ENCODE peak calls at places on chromosomes 11 and 22, in six cellular contexts. S is adipocyte; U is hepatocyte; R is lower lobe of right lung; O is PC-9; E is CD4-positive, CD25-positive, alpha-beta regulatory T cell. P is an unnamed sample. For H3K4me1 and H3K9me3, the result is how much of the 10 kb centered on the place peaks cover.

GRCh38 chr11:115190196-115190595 is 314.0 kb downstream of the CADM1 start:
- DNase-seq in O (no peak), E (no peak), S (no peak), R (no peak), U (no peak), P (no peak)

GRCh38 chr22:42918500-42918899 is 61.4 kb upstream of the ARFGAP3 start:
- DNase-seq in O (no peak), E (no peak), U (no peak), R (no peak), S (no peak), P (no peak)

GRCh38 chr11:66632952-66633351 is 5.6 kb upstream of the RBM4 start:
- DNase-seq in R (no peak), E (no peak), S (no peak), O (no peak), U (no peak), P (no peak)

GRCh38 chr11:35362571-35362980 is 56.8 kb downstream of the SLC1A2 start:
- DNase-seq in S (peak), U (no peak), R (no peak), O (no peak), E (no peak), P (no peak)

GRCh38 chr11:86162257-86162656 is 82.3 kb upstream of the EED start:
- DNase-seq in E (no peak), O (no peak), S (peak), R (peak), U (peak), P (peak)

GRCh38 chr11:122649133-122649532 is 6.4 kb upstream of the UBASH3B start:
- DNase-seq in E (no peak), O (no peak), R (no peak), S (no peak), U (no peak), P (no peak)

GRCh38 chr22:44026066-44026629 is 2.0 kb downstream of the PARVB start:
- DNase-seq in E (no peak), U (no peak), S (no peak), R (peak), O (no peak), P (no peak)

GRCh38 chr11:75465701-75466531 is 32.9 kb upstream of the KLHL35 start:
- DNase-seq in U (peak), O (peak), R (peak), S (peak), E (no peak), P (no peak)

GRCh38 chr11:59706518-59707285 is 6.9 kb downstream of the OR10V1 start:
- DNase-seq in R (no peak), U (peak), S (peak), O (peak), E (no peak), P (no peak)

GRCh38 chr11:62547691-62548281 is 1.2 kb upstream of the AHNAK start:
- DNase-seq in E (no peak), O (peak), S (no peak), U (peak), R (no peak), P (peak)
- H3K4me1 ChIP-seq in E (half or more), O (half or more), S (under half), U (half or more), R (half or more), P (under half)

GRCh38 chr11:127859941-127860354 is 727.4 kb downstream of the ETS1 start:
- DNase-seq in O (peak), S (no peak), U (peak), E (no peak), R (no peak), P (no peak)
- H3K9me3 ChIP-seq in O (under half), S (under half), U (under half), E (under half), R (under half), P (under half)

DNA sequence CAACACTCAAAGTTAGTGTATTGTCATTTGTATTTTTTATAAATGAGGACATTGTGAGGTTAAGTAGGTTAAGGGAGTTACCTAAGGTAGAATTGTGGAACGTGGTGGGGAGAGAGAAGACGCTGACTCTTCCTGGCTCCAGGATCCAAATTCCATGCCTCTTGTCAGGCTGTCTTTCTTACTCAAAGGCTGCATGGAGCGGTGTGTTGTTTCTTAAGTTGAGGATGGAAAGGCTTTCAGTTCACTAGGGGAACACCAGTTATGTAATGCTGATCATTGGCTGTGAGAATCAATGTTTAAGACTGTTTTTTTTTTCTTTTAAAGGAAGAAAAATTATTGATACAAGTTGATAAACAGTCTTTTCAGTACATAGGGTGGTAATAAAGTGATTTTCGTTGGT is 2.9 kb downstream of the UBE2L3 start:
- DNase-seq in U (no peak), R (no peak), S (no peak), E (no peak), O (no peak), P (no peak)
- H3K4me1 ChIP-seq in U (under half), R (half or more), S (half or more), E (half or more), O (under half), P (half or more)

GRCh38 chr22:26482171-26482570 is 1.4 kb downstream of the HPS4 start:
- DNase-seq in S (no peak), O (no peak), U (no peak), E (no peak), R (no peak), P (no peak)

GRCh38 chr22:26483043-26483438 is 542 bp downstream of the HPS4 start:
- DNase-seq in U (no peak), S (no peak), O (no peak), R (no peak), E (no peak), P (no peak)

GRCh38 chr22:26480611-26480932 is 3.0 kb downstream of the HPS4 start:
- DNase-seq in U (no peak), O (no peak), R (no peak), S (no peak), E (no peak), P (no peak)

GRCh38 chr22:26481112-26481693 is 2.4 kb downstream of the HPS4 start:
- DNase-seq in R (no peak), U (no peak), E (no peak), S (no peak), O (no peak), P (peak)

GRCh38 chr22:26481694-26482093 is 1.9 kb downstream of the HPS4 start:
- DNase-seq in O (no peak), U (no peak), R (no peak), E (no peak), S (no peak), P (no peak)
- H3K9me3 ChIP-seq in O (under half), U (under half), R (under half), E (under half), S (under half), P (under half)

P was measured in tibial artery.